ENCODE peak calls at places on chromosome 21, in eight cellular contexts. G is body of pancreas; A is GM23338; K is GM23248; T is mammary epithelial cell; E is left ventricle myocardium inferior; P is dorsolateral prefrontal cortex; O is CD4-positive, CD25-positive, alpha-beta regulatory T cell. V is an unnamed sample. For H3K27me3, the result is how much of the 10 kb centered on the place peaks cover.

GRCh38 chr21:28811860-28812259 is 180.8 kb downstream of the LTN1 start:
- DNase-seq in G (no peak), A (no peak), K (no peak), T (no peak), E (no peak), P (no peak), O (no peak), V (no peak)

GRCh38 chr21:39483917-39484316 is 32.1 kb downstream of the SH3BGR start:
- DNase-seq in G (no peak), A (no peak), K (peak), T (peak), E (no peak), P (no peak), O (no peak), V (peak)

GRCh38 chr21:41366522-41367151 is 4.8 kb downstream of the MX2 start:
- DNase-seq in G (peak), A (no peak), K (peak), T (peak), E (no peak), P (no peak), O (no peak), V (peak)

GRCh38 chr21:21163904-21164303 is 165.7 kb downstream of the NCAM2 start:
- DNase-seq in G (peak), A (peak), K (peak), T (peak), E (no peak), P (no peak), O (peak), V (no peak)

GRCh38 chr21:28333455-28334108 is 659.1 kb downstream of the LTN1 start:
- DNase-seq in G (no peak), A (no peak), K (peak), T (peak), E (no peak), P (no peak), O (no peak), V (no peak)

GRCh38 chr21:25428537-25428936 is 178.7 kb downstream of the MRPL39 start:
- DNase-seq in G (no peak), A (no peak), K (no peak), T (peak), E (no peak), P (no peak), O (no peak), V (peak)

GRCh38 chr21:17947546-17947945 is 128.4 kb upstream of the C21orf91 start:
- DNase-seq in G (no peak), A (no peak), K (no peak), T (no peak), E (no peak), P (no peak), O (no peak), V (no peak)

GRCh38 chr21:39612233-39613028 is at the start of gene B3GALT5:
- DNase-seq in G (peak), A (peak), K (no peak), T (no peak), E (no peak), P (no peak), O (no peak), V (no peak)

GRCh38 chr21:29387598-29387997 is 88.9 kb downstream of the BACH1 start:
- DNase-seq in G (no peak), A (no peak), K (no peak), T (no peak), E (no peak), P (no peak), O (no peak), V (no peak)

GRCh38 chr21:42366292-42367010 is at the start of gene TFF1:
- DNase-seq in G (peak), A (no peak), K (peak), T (no peak), E (no peak), P (no peak), O (no peak), V (no peak)

GRCh38 chr21:41497836-41498235 is 10.1 kb downstream of the TMPRSS2 start:
- DNase-seq in G (no peak), A (no peak), K (no peak), T (no peak), E (no peak), P (no peak), O (no peak), V (no peak)

GRCh38 chr21:43341349-43342163 is 85.4 kb downstream of the SIK1 start:
- DNase-seq in G (no peak), A (no peak), K (no peak), T (no peak), E (peak), P (no peak), O (no peak), V (no peak)

GRCh38 chr21:41316641-41317392 is at the start of gene FAM3B:
- DNase-seq in G (peak), A (peak), K (no peak), T (no peak), E (no peak), P (no peak), O (no peak), V (no peak)

GRCh38 chr21:31872452-31873274 is at the start of gene HUNK:
- DNase-seq in G (peak), A (peak), K (peak), T (peak), E (no peak), P (peak), O (peak), V (peak)

GRCh38 chr21:15552914-15553491 is 176.8 kb upstream of the USP25 start:
- DNase-seq in G (no peak), A (peak), K (peak), T (peak), E (no peak), P (no peak), O (peak), V (no peak)

GRCh38 chr21:42614811-42615342 is 38.5 kb upstream of the PDE9A start:
- DNase-seq in G (peak), A (peak), K (peak), T (peak), E (no peak), P (no peak), O (peak), V (peak)

GRCh38 chr21:17802568-17802967 is 16.6 kb downstream of the C21orf91 start:
- DNase-seq in G (no peak), A (no peak), K (peak), T (peak), E (no peak), P (no peak), O (no peak), V (peak)

GRCh38 chr21:25329227-25329626 is 278.1 kb downstream of the MRPL39 start:
- DNase-seq in G (no peak), A (no peak), K (peak), T (no peak), E (no peak), P (no peak), O (no peak), V (peak)

GRCh38 chr21:34987673-34988072 is 61.4 kb downstream of the RUNX1 start:
- DNase-seq in G (no peak), A (no peak), K (no peak), T (no peak), E (no peak), P (no peak), O (no peak), V (no peak)
- H3K27me3 ChIP-seq in G (under half), A (under half), K (under half), T (under half), E (half or more), P (under half), O (under half), V (under half)

GRCh38 chr21:36721817-36722216 is 22.9 kb downstream of the SIM2 start:
- DNase-seq in G (no peak), A (no peak), K (no peak), T (no peak), E (no peak), P (peak), O (no peak), V (no peak)
- H3K27me3 ChIP-seq in G (under half), A (under half), K (under half), T (under half), E (half or more), P (under half), O (under half), V (under half)

GRCh38 chr21:44704636-44705001 is 6.8 kb downstream of the TSPEAR start:
- DNase-seq in G (no peak), A (peak), K (no peak), T (no peak), E (no peak), P (no peak), O (no peak), V (no peak)

GRCh38 chr21:44703731-44704635 is 7.0 kb downstream of the KRTAP10-12 start:
- DNase-seq in G (no peak), A (no peak), K (no peak), T (no peak), E (no peak), P (no peak), O (no peak), V (no peak)

GRCh38 chr21:44706706-44707615 is 4.4 kb downstream of the TSPEAR start:
- DNase-seq in G (no peak), A (peak), K (no peak), T (no peak), E (no peak), P (no peak), O (no peak), V (no peak)

GRCh38 chr21:44708213-44708865 is 3.0 kb downstream of the TSPEAR start:
- DNase-seq in G (no peak), A (peak), K (no peak), T (no peak), E (no peak), P (no peak), O (no peak), V (no peak)

DNA sequence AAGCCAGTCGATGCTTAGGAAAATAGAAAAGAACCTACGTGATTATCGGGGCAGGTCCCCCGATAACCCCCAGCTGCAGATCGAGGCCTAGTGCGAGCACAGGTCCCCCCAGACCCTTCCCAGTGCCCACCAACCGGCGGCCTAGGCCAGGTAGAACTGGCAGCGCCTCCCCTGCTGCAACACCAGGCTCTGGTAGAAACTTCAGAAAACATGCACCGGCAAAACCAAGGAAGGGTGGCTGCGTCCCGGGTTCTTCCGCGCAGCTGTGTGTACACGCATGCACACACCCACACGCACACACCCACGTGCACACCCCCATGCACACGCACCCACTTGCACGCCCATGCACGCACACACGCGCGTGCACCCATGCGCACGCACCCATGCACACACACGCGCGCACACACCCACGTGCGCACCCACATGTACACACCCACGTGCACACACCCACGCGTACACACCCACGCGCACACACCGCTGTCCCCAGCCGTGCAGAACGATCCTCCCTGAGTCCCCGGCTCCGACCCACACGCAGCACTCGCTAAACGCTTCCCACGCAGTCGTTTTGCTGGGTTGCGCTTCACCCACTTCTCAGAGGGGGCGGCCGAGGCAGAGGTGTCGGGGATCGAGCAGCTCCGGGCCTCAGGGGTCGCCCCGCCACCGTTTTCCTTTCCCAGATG is 5.2 kb downstream of the TSPEAR start:
- DNase-seq in G (no peak), A (peak), K (no peak), T (no peak), E (no peak), P (no peak), O (no peak), V (no peak)
- H3K27me3 ChIP-seq in G (under half), A (half or more), K (half or more), T (under half), E (half or more), P (half or more), O (under half), V (under half)

GRCh38 chr21:37765501-37765900 is 150.8 kb downstream of the KCNJ6 start:
- DNase-seq in G (no peak), A (no peak), K (no peak), T (peak), E (no peak), P (no peak), O (no peak), V (peak)

GRCh38 chr21:37763298-37763697 is 153.0 kb downstream of the KCNJ6 start:
- DNase-seq in G (no peak), A (no peak), K (no peak), T (no peak), E (no peak), P (no peak), O (no peak), V (no peak)

GRCh38 chr21:37764696-37765095 is 151.6 kb downstream of the KCNJ6 start:
- DNase-seq in G (no peak), A (no peak), K (no peak), T (no peak), E (no peak), P (no peak), O (no peak), V (no peak)

GRCh38 chr21:37759777-37760176 is 156.5 kb downstream of the KCNJ6 start:
- DNase-seq in G (no peak), A (no peak), K (no peak), T (no peak), E (no peak), P (no peak), O (no peak), V (no peak)

DNA sequence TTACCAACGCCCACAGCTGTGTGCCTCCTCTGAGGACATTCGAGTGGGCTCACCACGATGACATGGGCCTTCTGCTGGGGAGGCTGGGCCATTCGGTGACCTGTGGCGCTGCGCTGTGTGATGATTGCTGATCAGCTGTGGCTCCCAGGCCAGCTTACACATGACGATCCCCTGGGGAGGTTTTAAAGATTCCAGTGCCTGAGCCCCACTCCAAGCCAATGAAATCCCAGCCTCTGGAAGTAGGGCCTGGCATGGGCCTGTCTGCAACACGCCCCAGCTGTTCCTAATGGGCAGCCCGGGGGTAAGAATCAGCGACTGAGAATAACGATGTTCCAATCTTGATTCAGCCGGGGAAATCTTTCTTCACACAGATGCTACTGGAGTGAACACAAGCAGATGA is 153.7 kb downstream of the KCNJ6 start:
- DNase-seq in G (no peak), A (no peak), K (no peak), T (no peak), E (no peak), P (no peak), O (no peak), V (no peak)
- H3K27me3 ChIP-seq in G (under half), A (under half), K (under half), T (under half), E (under half), P (under half), O (under half), V (under half)

DNA sequence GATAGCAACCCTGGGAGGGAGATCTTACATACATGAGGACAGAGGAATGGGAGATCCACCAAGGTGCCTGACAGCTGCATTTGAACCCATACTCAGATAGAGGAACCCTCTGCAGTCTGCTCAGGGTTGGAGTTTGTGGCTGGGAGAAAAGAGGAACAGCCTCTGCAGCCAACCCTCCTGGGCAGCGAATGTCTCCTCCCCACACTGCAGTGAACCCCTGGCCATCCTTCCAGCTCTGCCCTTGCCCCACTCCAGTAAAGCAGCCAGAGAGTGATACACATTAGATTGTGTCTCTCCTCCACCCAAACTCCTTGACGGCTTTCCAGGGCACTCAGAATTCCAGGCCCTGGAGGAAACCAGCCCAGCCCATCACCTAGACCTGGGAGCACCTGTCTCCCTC is 137.7 kb downstream of the RUNX1 start:
- DNase-seq in G (no peak), A (no peak), K (no peak), T (no peak), E (peak), P (no peak), O (no peak), V (no peak)
- H3K27me3 ChIP-seq in G (under half), A (under half), K (under half), T (under half), E (half or more), P (under half), O (under half), V (under half)

DNA sequence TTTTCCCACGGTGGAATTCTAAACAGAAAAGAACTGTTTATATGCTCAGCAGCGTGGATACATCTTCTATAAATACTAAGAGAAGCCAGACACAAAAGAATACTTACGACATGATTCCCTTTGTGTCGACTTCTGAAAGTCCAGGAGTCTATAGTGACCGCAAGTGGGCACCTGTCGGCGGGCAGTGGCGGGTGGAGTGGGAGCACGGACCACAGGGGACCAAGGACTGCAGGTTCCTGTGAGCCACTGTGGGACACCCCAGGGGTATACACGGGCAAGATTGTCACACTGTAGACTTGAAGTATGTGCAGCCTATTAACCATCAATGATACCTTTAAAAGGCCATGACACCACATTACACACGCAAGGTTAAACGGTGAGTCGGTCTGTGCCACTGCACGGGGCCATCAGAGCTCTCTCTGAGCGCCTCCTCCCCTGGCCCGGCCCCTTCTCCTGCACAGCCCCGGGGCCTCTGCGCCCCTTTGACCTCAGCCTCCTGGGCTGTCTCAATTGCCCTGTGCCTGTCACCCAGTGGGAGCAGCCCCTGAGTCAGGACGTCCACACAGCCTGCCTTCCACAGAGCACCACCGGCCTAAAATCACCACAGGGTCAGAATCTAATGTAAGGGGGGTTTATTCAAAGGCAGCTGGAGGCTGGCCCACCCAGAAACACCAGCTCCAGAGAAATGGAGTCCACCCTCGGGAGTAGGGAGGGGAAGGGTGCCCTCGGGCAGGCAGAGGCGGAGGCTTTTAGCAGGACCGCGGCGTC is 90.0 kb upstream of the COL6A1 start:
- DNase-seq in G (no peak), A (no peak), K (no peak), T (no peak), E (no peak), P (no peak), O (no peak), V (no peak)
- H3K27me3 ChIP-seq in G (under half), A (under half), K (under half), T (under half), E (under half), P (under half), O (under half), V (under half)

GRCh38 chr21:45094412-45094811 is 20.0 kb downstream of the ADARB1 start:
- DNase-seq in G (no peak), A (no peak), K (no peak), T (no peak), E (no peak), P (no peak), O (no peak), V (no peak)

GRCh38 chr21:45098867-45099266 is 24.5 kb downstream of the ADARB1 start:
- DNase-seq in G (no peak), A (peak), K (peak), T (no peak), E (no peak), P (no peak), O (no peak), V (no peak)

GRCh38 chr21:45097827-45098387 is 23.5 kb downstream of the ADARB1 start:
- DNase-seq in G (no peak), A (no peak), K (no peak), T (no peak), E (no peak), P (no peak), O (no peak), V (no peak)

GRCh38 chr21:45095505-45095904 is 21.1 kb downstream of the ADARB1 start:
- DNase-seq in G (no peak), A (no peak), K (no peak), T (no peak), E (no peak), P (no peak), O (no peak), V (no peak)

GRCh38 chr21:45096216-45096615 is 21.8 kb downstream of the ADARB1 start:
- DNase-seq in G (no peak), A (no peak), K (no peak), T (no peak), E (no peak), P (no peak), O (no peak), V (no peak)
- H3K27me3 ChIP-seq in G (under half), A (under half), K (under half), T (under half), E (under half), P (under half), O (under half), V (under half)

DNA sequence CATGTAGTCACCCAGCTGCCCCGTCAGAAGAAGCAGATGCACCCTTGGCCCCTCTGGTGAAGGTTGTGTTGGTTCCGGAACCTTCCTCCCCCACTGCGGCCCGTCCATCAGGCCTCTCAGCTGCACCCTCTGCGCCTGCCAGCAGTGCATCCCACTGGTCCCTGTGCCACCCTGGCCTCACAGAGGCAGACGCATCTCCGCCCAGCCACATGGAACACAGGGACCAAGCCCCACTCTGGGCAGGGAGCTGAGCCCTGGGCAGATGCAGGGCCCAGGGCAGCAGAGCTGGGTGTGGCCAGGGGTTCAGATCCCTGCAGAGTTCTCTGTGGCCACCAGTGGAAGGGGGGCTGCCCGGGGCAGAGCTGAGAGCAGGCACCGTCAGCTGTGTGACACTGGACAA is 50.6 kb downstream of the SLC19A1 start:
- DNase-seq in G (no peak), A (no peak), K (no peak), T (no peak), E (no peak), P (no peak), O (no peak), V (no peak)
- H3K27me3 ChIP-seq in G (under half), A (under half), K (under half), T (under half), E (under half), P (under half), O (under half), V (under half)

GRCh38 chr21:33032434-33033047 is 6.8 kb downstream of the OLIG2 start:
- DNase-seq in G (no peak), A (no peak), K (no peak), T (no peak), E (no peak), P (no peak), O (no peak), V (no peak)
- H3K27me3 ChIP-seq in G (under half), A (half or more), K (half or more), T (half or more), E (half or more), P (under half), O (under half), V (half or more)